ENCODE peak calls at places on chromosomes 11 and 22, in eight cellular contexts. O, P, J, F, A, I, D and Z are unnamed samples.

GRCh38 chr11:65016705-65017104 is 2.7 kb downstream of the ARL2 start:
- DNase-seq in O (no peak), P (no peak), J (no peak), F (no peak), A (no peak), I (no peak), D (no peak), Z (no peak)

GRCh38 chr22:39292561-39293074 is 26.8 kb downstream of the RPL3 start:
- DNase-seq in O (peak; percentile 97), P (peak; percentile 90), J (peak; percentile 34), F (peak; percentile 56), A (peak; percentile 94), I (peak; percentile 81), D (peak; percentile 35), Z (peak; percentile 96)

GRCh38 chr11:72812968-72813739 is 1.1 kb upstream of the ATG16L2 start:
- DNase-seq in O (peak; percentile 58), P (peak; percentile 81), J (peak; percentile 44), F (no peak), A (peak; percentile 95), I (peak; percentile 70), D (no peak), Z (no peak)

GRCh38 chr22:29693671-29694070 is 26.1 kb upstream of the CABP7 start:
- DNase-seq in O (no peak), P (no peak), J (no peak), F (no peak), A (no peak), I (no peak), D (no peak), Z (no peak)

GRCh38 chr11:27216268-27217149 is 146.5 kb downstream of the CCDC34 start:
- DNase-seq in O (peak; percentile 83), P (peak; percentile 86), J (no peak), F (no peak), A (no peak), I (no peak), D (no peak), Z (peak; percentile 66)

GRCh38 chr22:19878461-19879247 is 24.0 kb upstream of the GNB1L start:
- DNase-seq in O (no peak), P (peak; percentile 47), J (no peak), F (no peak), A (peak; percentile 44), I (no peak), D (no peak), Z (no peak)

GRCh38 chr11:124762077-124762623 is at the start of gene ESAM:
- DNase-seq in O (no peak), P (no peak), J (no peak), F (no peak), A (peak; percentile 86), I (no peak), D (no peak), Z (no peak)

GRCh38 chr11:8023831-8024555 is 36.9 kb downstream of the EIF3F start:
- DNase-seq in O (peak; percentile 33), P (no peak), J (no peak), F (no peak), A (no peak), I (no peak), D (no peak), Z (peak; percentile 40)

GRCh38 chr11:130892847-130893246 is 23.4 kb downstream of the SNX19 start:
- DNase-seq in O (no peak), P (no peak), J (no peak), F (no peak), A (no peak), I (no peak), D (no peak), Z (no peak)

GRCh38 chr11:128095459-128096096 is 491.8 kb downstream of the ETS1 start:
- DNase-seq in O (peak; percentile 88), P (no peak), J (no peak), F (peak; percentile 27), A (no peak), I (no peak), D (no peak), Z (no peak)

GRCh38 chr22:22614065-22614464 is 30.3 kb upstream of the GGTLC2 start:
- DNase-seq in O (no peak), P (no peak), J (no peak), F (no peak), A (no peak), I (no peak), D (no peak), Z (no peak)

GRCh38 chr11:66546966-66547661 is 411 bp downstream of the ACTN3 start:
- DNase-seq in O (no peak), P (no peak), J (no peak), F (no peak), A (no peak), I (no peak), D (no peak), Z (no peak)

GRCh38 chr11:10375280-10376048 is 70.6 kb downstream of the ADM start:
- DNase-seq in O (peak; percentile 81), P (no peak), J (no peak), F (peak; percentile 96), A (no peak), I (no peak), D (no peak), Z (no peak)

GRCh38 chr11:47551086-47551485 is 1.8 kb downstream of the CELF1 start:
- DNase-seq in O (no peak), P (no peak), J (no peak), F (no peak), A (no peak), I (peak; percentile 57), D (no peak), Z (no peak)

DNA sequence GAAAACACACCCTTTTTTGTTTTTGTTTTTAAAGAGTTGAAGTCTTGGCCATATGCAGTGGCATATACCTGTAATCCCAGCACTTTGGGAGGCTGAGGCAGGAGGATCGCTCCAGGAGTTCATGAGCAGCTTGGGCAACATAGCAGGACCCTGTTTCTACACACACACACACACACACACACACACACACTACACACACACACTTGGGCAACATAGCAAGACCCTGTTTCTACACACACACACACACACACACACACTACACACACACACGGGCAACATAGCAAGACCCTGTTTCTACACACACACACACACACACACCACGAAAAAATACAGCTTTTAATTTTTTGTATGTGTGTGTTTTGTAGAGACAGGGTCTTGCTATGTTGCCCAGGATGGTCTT is 54.5 kb downstream of the HIPK3 start:
- DNase-seq in O (no peak), P (no peak), J (no peak), F (no peak), A (no peak), I (no peak), D (no peak), Z (no peak)
- TF ChIP-seq CTCF in O (no peak), P (no peak), J (no peak), F (no peak), A (no peak), I (no peak), D (no peak), Z (no peak)

GRCh38 chr22:24975813-24976341 is 23.4 kb downstream of the KIAA1671 start:
- DNase-seq in O (peak; percentile 82), P (peak; percentile 91), J (no peak), F (no peak), A (peak; percentile 90), I (no peak), D (no peak), Z (peak; percentile 78)
- TF ChIP-seq CTCF in O (no peak), P (no peak), J (no peak), F (no peak), A (no peak), I (no peak), D (no peak), Z (no peak)

DNA sequence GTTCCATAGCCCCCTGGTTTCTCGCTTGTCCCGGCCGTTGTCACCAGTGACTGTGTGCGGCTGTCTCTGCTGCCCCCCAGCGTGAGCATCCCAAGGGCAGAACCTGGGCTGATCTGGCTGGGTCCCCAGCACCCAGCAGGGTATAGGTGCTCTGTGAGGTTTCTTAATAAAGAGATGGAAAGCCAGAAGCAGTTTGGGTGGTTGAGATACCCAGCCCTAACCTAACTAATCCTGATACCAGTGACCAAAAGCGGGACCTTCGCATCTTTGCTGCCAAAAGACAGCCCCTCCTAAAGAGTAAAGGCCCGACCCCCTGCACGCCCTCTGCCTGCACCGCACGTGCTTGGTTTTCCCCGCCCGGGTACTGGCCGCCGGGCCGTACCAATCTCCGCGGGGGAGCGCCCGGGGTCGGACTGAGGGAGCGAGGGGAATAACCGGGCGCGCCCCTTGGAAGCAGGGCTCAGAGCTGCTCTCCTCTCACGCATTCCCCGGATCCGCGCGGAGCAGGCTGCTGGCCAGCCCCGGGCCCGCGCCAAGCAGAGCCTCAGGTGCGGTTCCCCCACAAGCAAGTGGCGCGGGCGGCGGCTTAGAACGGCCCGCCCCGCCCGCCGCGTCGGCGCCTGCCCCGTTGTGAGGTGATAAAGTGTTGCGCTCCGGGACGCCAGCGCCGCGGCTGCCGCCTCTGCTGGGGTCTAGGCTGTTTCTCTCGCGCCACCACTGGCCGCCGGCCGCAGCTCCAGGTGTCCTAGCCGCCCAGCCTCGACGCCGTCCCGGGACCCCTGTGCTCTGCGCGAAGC is at the start of gene DGAT2:
- DNase-seq in O (peak; percentile 72), P (peak; percentile 88), J (peak; percentile 61), F (no peak), A (peak; percentile 72), I (peak; percentile 84), D (no peak), Z (peak; percentile 70)
- TF ChIP-seq CTCF in O (no peak), P (no peak), J (peak; percentile 34), F (peak; percentile 4), A (peak; percentile 25), I (peak; percentile 95), D (no peak), Z (no peak)

GRCh38 chr22:46057206-46057605 is 80.2 kb upstream of the WNT7B start:
- DNase-seq in O (no peak), P (peak; percentile 62), J (no peak), F (no peak), A (peak; percentile 70), I (no peak), D (no peak), Z (no peak)

GRCh38 chr22:46057762-46058420 is 80.9 kb upstream of the WNT7B start:
- DNase-seq in O (peak; percentile 45), P (peak; percentile 76), J (no peak), F (no peak), A (peak; percentile 86), I (no peak), D (no peak), Z (no peak)

GRCh38 chr22:46060292-46061123 is 83.5 kb upstream of the WNT7B start:
- DNase-seq in O (no peak), P (no peak), J (no peak), F (no peak), A (peak; percentile 3), I (no peak), D (no peak), Z (no peak)

GRCh38 chr22:46061124-46061410 is 84.1 kb upstream of the WNT7B start:
- DNase-seq in O (no peak), P (no peak), J (no peak), F (no peak), A (no peak), I (no peak), D (no peak), Z (no peak)

GRCh38 chr22:46058591-46059519 is 81.9 kb upstream of the WNT7B start:
- DNase-seq in O (no peak), P (peak; percentile 56), J (no peak), F (no peak), A (peak; percentile 68), I (no peak), D (no peak), Z (no peak)
- TF ChIP-seq CTCF in O (no peak), P (no peak), J (no peak), F (peak; percentile 8), A (no peak), I (no peak), D (no peak), Z (no peak)

GRCh38 chr11:89498845-89499448 is 7.8 kb upstream of the NOX4 start:
- DNase-seq in O (no peak), P (no peak), J (no peak), F (no peak), A (no peak), I (peak; percentile 8), D (no peak), Z (no peak)
- TF ChIP-seq CTCF in O (peak; percentile 5), P (no peak), J (peak; percentile 32), F (no peak), A (no peak), I (no peak), D (no peak), Z (no peak)